ENCODE peak calls at places on chromosomes 2 and 18, in five cellular contexts. N, W, A, T and H are unnamed samples.

GRCh38 chr2:8438996-8439395 is 242.9 kb upstream of the ID2 start:
- DNase-seq in N (no peak), W (no peak), A (no peak), T (no peak), H (no peak)

GRCh38 chr2:160358051-160358450 is 135.6 kb downstream of the RBMS1 start:
- DNase-seq in N (no peak), W (no peak), A (no peak), T (peak; percentile 29), H (no peak)

GRCh38 chr2:232486558-232487384 is 863 bp downstream of the ECEL1 start:
- DNase-seq in N (no peak), W (no peak), A (no peak), T (no peak), H (no peak)

GRCh38 chr2:226915846-226916360 is 80.0 kb downstream of the RHBDD1 start:
- DNase-seq in N (no peak), W (no peak), A (no peak), T (peak; percentile 86), H (no peak)

GRCh38 chr2:28431741-28432140 is 39.1 kb downstream of the FOSL2 start:
- DNase-seq in N (no peak), W (no peak), A (no peak), T (no peak), H (no peak)

GRCh38 chr2:232541195-232541960 is 1.9 kb downstream of the CHRNG start:
- DNase-seq in N (no peak), W (no peak), A (peak; percentile 42), T (no peak), H (no peak)

GRCh38 chr2:129253461-129253812 is 726.0 kb upstream of the RAB6C start:
- DNase-seq in N (no peak), W (no peak), A (no peak), T (no peak), H (no peak)

GRCh38 chr18:22408059-22408458 is 9.7 kb downstream of the CTAGE1 start:
- DNase-seq in N (no peak), W (no peak), A (no peak), T (no peak), H (peak; percentile 33)

GRCh38 chr2:16302969-16303592 is 362.6 kb downstream of the CYRIA start:
- DNase-seq in N (no peak), W (no peak), A (no peak), T (no peak), H (no peak)

GRCh38 chr2:39435974-39436591 is 1.0 kb downstream of the MAP4K3 start:
- DNase-seq in N (no peak), W (no peak), A (no peak), T (peak; percentile 39), H (no peak)

GRCh38 chr2:150832686-150833085 is 345.2 kb upstream of the RND3 start:
- DNase-seq in N (no peak), W (no peak), A (no peak), T (no peak), H (no peak)

GRCh38 chr2:206442854-206443734 is at the start of gene ADAM23:
- DNase-seq in N (no peak), W (peak; percentile 37), A (peak; percentile 56), T (peak; percentile 50), H (no peak)

GRCh38 chr2:197391220-197391717 is 43.6 kb downstream of the SF3B1 start:
- DNase-seq in N (no peak), W (no peak), A (no peak), T (no peak), H (no peak)

GRCh38 chr2:84716564-84716963 is 164.3 kb downstream of the TRABD2A start:
- DNase-seq in N (no peak), W (no peak), A (no peak), T (no peak), H (no peak)

GRCh38 chr2:25491003-25491696 is 149.4 kb upstream of the DNMT3A start:
- DNase-seq in N (no peak), W (no peak), A (no peak), T (peak; percentile 39), H (no peak)

GRCh38 chr2:241217320-241218031 is 29.0 kb downstream of the ANO7 start:
- DNase-seq in N (no peak), W (peak; percentile 53), A (peak; percentile 83), T (peak; percentile 54), H (peak; percentile 59)

GRCh38 chr18:33210575-33211189 is 229.8 kb downstream of the CCDC178 start:
- DNase-seq in N (no peak), W (no peak), A (no peak), T (peak; percentile 11), H (no peak)

GRCh38 chr2:71589763-71590162 is 136.4 kb downstream of the DYSF start:
- DNase-seq in N (no peak), W (no peak), A (no peak), T (no peak), H (no peak)

GRCh38 chr2:20744366-20745335 is 77.7 kb downstream of the GDF7 start:
- DNase-seq in N (no peak), W (no peak), A (no peak), T (no peak), H (no peak)

GRCh38 chr2:170006592-170007327 is 171.2 kb upstream of the MYO3B start:
- DNase-seq in N (no peak), W (no peak), A (no peak), T (no peak), H (no peak)

GRCh38 chr2:133627741-133628140 is 59.5 kb upstream of the NCKAP5 start:
- DNase-seq in N (no peak), W (no peak), A (no peak), T (no peak), H (no peak)

GRCh38 chr2:64104944-64105343 is 39.3 kb downstream of the PELI1 start:
- DNase-seq in N (no peak), W (no peak), A (no peak), T (peak; percentile 55), H (no peak)

GRCh38 chr2:38394903-38395341 is 17.8 kb upstream of the ATL2 start:
- DNase-seq in N (no peak), W (no peak), A (no peak), T (peak; percentile 98), H (no peak)

GRCh38 chr2:241194811-241195210 is 6.3 kb downstream of the ANO7 start:
- DNase-seq in N (no peak), W (no peak), A (no peak), T (no peak), H (no peak)

GRCh38 chr2:105917216-105917615 is 172.5 kb downstream of the NCK2 start:
- DNase-seq in N (no peak), W (no peak), A (no peak), T (peak; percentile 58), H (no peak)

GRCh38 chr2:64945973-64946736 is 43.0 kb upstream of the SLC1A4 start:
- DNase-seq in N (peak; percentile 17), W (peak; percentile 61), A (peak; percentile 86), T (no peak), H (peak; percentile 70)

GRCh38 chr2:222960126-222960525 is 91.9 kb upstream of the KCNE4 start:
- DNase-seq in N (no peak), W (no peak), A (no peak), T (peak; percentile 67), H (no peak)

GRCh38 chr18:79940126-79940813 is 11.2 kb downstream of the SLC66A2 start:
- DNase-seq in N (no peak), W (no peak), A (peak; percentile 39), T (no peak), H (no peak)

GRCh38 chr2:102256281-102256680 is 55.1 kb upstream of the IL1RL1 start:
- DNase-seq in N (no peak), W (no peak), A (no peak), T (no peak), H (no peak)

GRCh38 chr18:59634096-59634495 is 63.1 kb downstream of the CCBE1 start:
- DNase-seq in N (no peak), W (no peak), A (no peak), T (no peak), H (no peak)

GRCh38 chr2:120863173-120863545 is 127.5 kb downstream of the GLI2 start:
- DNase-seq in N (no peak), W (no peak), A (no peak), T (no peak), H (no peak)

GRCh38 chr2:150781142-150781541 is 293.7 kb upstream of the RND3 start:
- DNase-seq in N (no peak), W (no peak), A (no peak), T (no peak), H (no peak)

DNA sequence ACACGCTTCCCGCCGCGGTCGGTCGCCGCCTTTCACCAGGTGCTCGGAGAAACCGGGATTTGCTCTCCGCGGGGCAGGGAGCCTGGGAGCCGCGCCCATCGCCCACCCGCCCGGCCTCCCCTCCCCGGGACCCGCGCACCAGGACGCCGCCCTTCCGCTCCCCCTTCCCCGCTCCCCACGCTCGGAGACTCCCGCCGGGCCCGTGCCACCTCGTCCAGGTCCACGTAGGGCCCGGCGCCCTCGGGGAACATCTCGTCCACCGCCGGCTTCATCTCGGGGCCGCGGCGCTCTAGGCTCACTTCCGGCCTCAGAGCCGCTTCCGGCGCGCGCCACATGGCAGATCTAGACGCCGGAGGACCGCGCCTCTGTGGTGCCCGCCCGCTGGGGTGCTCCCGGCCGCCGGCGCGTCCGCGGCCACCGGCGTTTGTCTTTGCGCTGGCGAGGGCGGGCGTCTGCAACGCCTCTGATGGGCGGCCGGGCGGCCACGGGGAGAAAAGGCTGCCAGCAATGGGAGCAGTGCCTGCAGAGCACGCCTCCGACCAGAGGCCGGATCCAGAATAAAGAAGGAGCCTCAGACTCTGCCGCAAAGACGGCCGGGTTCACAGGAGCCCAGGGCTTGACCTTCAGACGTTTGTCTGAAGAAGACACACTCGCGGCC is at the start of gene COPS9:
- DNase-seq in N (peak; percentile 39), W (peak; percentile 87), A (peak; percentile 94), T (peak; percentile 88), H (peak; percentile 86)
- TF ChIP-seq CTCF in N (no peak), W (no peak), A (no peak), T (no peak), H (no peak)

GRCh38 chr2:189115126-189115525 is 64.4 kb downstream of the COL5A2 start:
- DNase-seq in N (no peak), W (no peak), A (no peak), T (no peak), H (no peak)
- TF ChIP-seq CTCF in N (peak; percentile 16), W (no peak), A (no peak), T (peak; percentile 23), H (no peak)

GRCh38 chr18:45690975-45691815 is 32.8 kb upstream of the SLC14A1 start:
- DNase-seq in N (no peak), W (peak; percentile 41), A (peak; percentile 91), T (peak; percentile 66), H (peak; percentile 74)
- TF ChIP-seq CTCF in N (peak; percentile 82), W (peak; percentile 52), A (peak; percentile 54), T (peak; percentile 88), H (peak; percentile 92)

GRCh38 chr2:238240761-238241711 is 1.2 kb upstream of the HES6 start:
- DNase-seq in N (no peak), W (peak; percentile 28), A (peak; percentile 70), T (no peak), H (peak; percentile 33)

GRCh38 chr2:238238311-238238765 is 1.5 kb downstream of the HES6 start:
- DNase-seq in N (no peak), W (no peak), A (no peak), T (no peak), H (no peak)

GRCh38 chr2:238239872-238240760 is at the start of gene HES6:
- DNase-seq in N (peak; percentile 62), W (peak; percentile 77), A (peak; percentile 95), T (peak; percentile 84), H (peak; percentile 83)

GRCh38 chr2:238238766-238239551 is 879 bp downstream of the HES6 start:
- DNase-seq in N (no peak), W (peak; percentile 35), A (peak; percentile 69), T (no peak), H (peak; percentile 52)

DNA sequence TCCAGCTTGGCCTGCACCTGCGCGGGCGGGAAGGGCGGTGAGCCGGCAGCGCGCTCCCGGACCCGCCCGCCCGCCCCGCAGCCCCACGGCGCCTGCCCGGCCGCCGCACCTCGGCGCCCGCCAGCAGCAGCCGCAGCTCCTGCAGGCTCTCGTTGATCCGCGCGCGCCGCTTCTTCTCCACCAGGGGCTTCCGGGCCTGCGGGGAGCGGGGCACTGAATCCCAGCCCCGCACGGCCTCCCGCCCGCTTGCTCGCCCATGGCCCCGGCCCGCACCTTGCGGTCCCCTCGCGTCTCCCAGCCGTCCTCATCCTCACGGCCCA is 326 bp downstream of the HES6 start:
- DNase-seq in N (no peak), W (no peak), A (peak; percentile 58), T (no peak), H (no peak)
- TF ChIP-seq CTCF in N (no peak), W (no peak), A (no peak), T (no peak), H (no peak)